ENCODE peak calls at places on chromosomes 13 and 19, in ten cellular contexts. One of them, this sample, is unnamed.

GRCh38 chr13:65530688-65531087 is 1699.4 kb downstream of the PCDH9 start:
- DNase-seq in spleen: no peak
- DNase-seq in thyroid gland: no peak
- DNase-seq in H1: no peak
- DNase-seq in pancreas: no peak
- DNase-seq in left ventricle myocardium inferior: no peak
- DNase-seq in CD4-positive, CD25-positive, alpha-beta regulatory T cell: no peak
- DNase-seq in left lung: no peak
- DNase-seq in CD8-positive, alpha-beta T cell: no peak
- DNase-seq in fibroblast of lung: peak; percentile 14
- DNase-seq in this sample: no peak

GRCh38 chr13:114122591-114123211 is 9.7 kb downstream of the RASA3 start:
- DNase-seq in fibroblast of lung: no peak
- DNase-seq in left lung: peak; percentile 75
- DNase-seq in CD8-positive, alpha-beta T cell: peak; percentile 10
- DNase-seq in pancreas: no peak
- DNase-seq in CD4-positive, CD25-positive, alpha-beta regulatory T cell: no peak
- DNase-seq in spleen: no peak
- DNase-seq in left ventricle myocardium inferior: no peak
- DNase-seq in H1: no peak
- DNase-seq in thyroid gland: no peak
- DNase-seq in this sample: no peak

GRCh38 chr19:19113040-19113541 is 25.2 kb downstream of the TMEM161A start:
- DNase-seq in CD4-positive, CD25-positive, alpha-beta regulatory T cell: no peak
- DNase-seq in fibroblast of lung: peak; percentile 30
- DNase-seq in left ventricle myocardium inferior: no peak
- DNase-seq in thyroid gland: no peak
- DNase-seq in left lung: no peak
- DNase-seq in pancreas: no peak
- DNase-seq in spleen: no peak
- DNase-seq in CD8-positive, alpha-beta T cell: no peak
- DNase-seq in H1: peak; percentile 71
- DNase-seq in this sample: no peak

GRCh38 chr19:18496167-18496979 is 25.5 kb downstream of the ELL start:
- DNase-seq in left lung: no peak
- DNase-seq in fibroblast of lung: peak; percentile 59
- DNase-seq in pancreas: peak; percentile 86
- DNase-seq in CD4-positive, CD25-positive, alpha-beta regulatory T cell: peak; percentile 50
- DNase-seq in CD8-positive, alpha-beta T cell: peak; percentile 80
- DNase-seq in thyroid gland: peak; percentile 88
- DNase-seq in H1: no peak
- DNase-seq in spleen: peak; percentile 85
- DNase-seq in left ventricle myocardium inferior: peak; percentile 33
- DNase-seq in this sample: peak; percentile 86

GRCh38 chr13:111549464-111549863 is 229.0 kb downstream of the TEX29 start:
- DNase-seq in left lung: no peak
- DNase-seq in CD8-positive, alpha-beta T cell: no peak
- DNase-seq in CD4-positive, CD25-positive, alpha-beta regulatory T cell: no peak
- DNase-seq in left ventricle myocardium inferior: no peak
- DNase-seq in thyroid gland: no peak
- DNase-seq in spleen: no peak
- DNase-seq in H1: no peak
- DNase-seq in pancreas: peak; percentile 70
- DNase-seq in fibroblast of lung: no peak
- DNase-seq in this sample: no peak

GRCh38 chr19:3658004-3658822 is 31.6 kb upstream of the CACTIN start:
- DNase-seq in spleen: no peak
- DNase-seq in CD8-positive, alpha-beta T cell: no peak
- DNase-seq in left ventricle myocardium inferior: peak; percentile 40
- DNase-seq in CD4-positive, CD25-positive, alpha-beta regulatory T cell: no peak
- DNase-seq in fibroblast of lung: no peak
- DNase-seq in left lung: no peak
- DNase-seq in H1: no peak
- DNase-seq in pancreas: peak; percentile 76
- DNase-seq in thyroid gland: no peak
- DNase-seq in this sample: no peak

GRCh38 chr13:114143806-114144605 is 11.6 kb upstream of the RASA3 start:
- DNase-seq in spleen: peak; percentile 85
- DNase-seq in left lung: peak; percentile 52
- DNase-seq in CD4-positive, CD25-positive, alpha-beta regulatory T cell: peak; percentile 52
- DNase-seq in thyroid gland: no peak
- DNase-seq in pancreas: peak; percentile 68
- DNase-seq in CD8-positive, alpha-beta T cell: peak; percentile 75
- DNase-seq in fibroblast of lung: no peak
- DNase-seq in H1: peak; percentile 59
- DNase-seq in left ventricle myocardium inferior: no peak
- DNase-seq in this sample: no peak

GRCh38 chr19:33376423-33376822 is 2.9 kb downstream of the CEBPG start:
- DNase-seq in CD4-positive, CD25-positive, alpha-beta regulatory T cell: no peak
- DNase-seq in fibroblast of lung: peak; percentile 89
- DNase-seq in H1: no peak
- DNase-seq in pancreas: peak; percentile 60
- DNase-seq in left ventricle myocardium inferior: peak; percentile 80
- DNase-seq in CD8-positive, alpha-beta T cell: no peak
- DNase-seq in spleen: no peak
- DNase-seq in left lung: peak; percentile 73
- DNase-seq in thyroid gland: peak; percentile 63
- DNase-seq in this sample: no peak

GRCh38 chr19:2815191-2815614 is 4.5 kb upstream of the ZNF554 start:
- DNase-seq in fibroblast of lung: no peak
- DNase-seq in CD8-positive, alpha-beta T cell: no peak
- DNase-seq in spleen: no peak
- DNase-seq in thyroid gland: no peak
- DNase-seq in left lung: peak; percentile 69
- DNase-seq in CD4-positive, CD25-positive, alpha-beta regulatory T cell: no peak
- DNase-seq in pancreas: no peak
- DNase-seq in H1: no peak
- DNase-seq in left ventricle myocardium inferior: no peak
- DNase-seq in this sample: no peak

GRCh38 chr13:46286972-46287371 is 75.2 kb downstream of the LRRC63 start:
- DNase-seq in left lung: no peak
- DNase-seq in CD4-positive, CD25-positive, alpha-beta regulatory T cell: no peak
- DNase-seq in spleen: no peak
- DNase-seq in pancreas: no peak
- DNase-seq in H1: no peak
- DNase-seq in thyroid gland: no peak
- DNase-seq in CD8-positive, alpha-beta T cell: no peak
- DNase-seq in fibroblast of lung: no peak
- DNase-seq in left ventricle myocardium inferior: no peak
- DNase-seq in this sample: no peak

GRCh38 chr13:46289260-46289955 is 77.7 kb downstream of the LRRC63 start:
- DNase-seq in left lung: no peak
- DNase-seq in CD8-positive, alpha-beta T cell: no peak
- DNase-seq in H1: no peak
- DNase-seq in spleen: no peak
- DNase-seq in thyroid gland: no peak
- DNase-seq in CD4-positive, CD25-positive, alpha-beta regulatory T cell: no peak
- DNase-seq in fibroblast of lung: no peak
- DNase-seq in left ventricle myocardium inferior: no peak
- DNase-seq in pancreas: no peak
- DNase-seq in this sample: no peak

GRCh38 chr13:46288570-46289259 is 77.0 kb downstream of the LRRC63 start:
- DNase-seq in CD8-positive, alpha-beta T cell: no peak
- DNase-seq in left ventricle myocardium inferior: no peak
- DNase-seq in thyroid gland: no peak
- DNase-seq in CD4-positive, CD25-positive, alpha-beta regulatory T cell: peak; percentile 65
- DNase-seq in H1: no peak
- DNase-seq in spleen: no peak
- DNase-seq in pancreas: no peak
- DNase-seq in fibroblast of lung: peak; percentile 24
- DNase-seq in left lung: no peak
- DNase-seq in this sample: no peak
- H3K4me3 ChIP-seq in CD8-positive, alpha-beta T cell: no peak overlapping the region
- H3K4me3 ChIP-seq in left ventricle myocardium inferior: no peak overlapping the region
- H3K4me3 ChIP-seq in thyroid gland: no peak overlapping the region
- H3K4me3 ChIP-seq in CD4-positive, CD25-positive, alpha-beta regulatory T cell: no peak overlapping the region
- H3K4me3 ChIP-seq in H1: no peak overlapping the region
- H3K4me3 ChIP-seq in spleen: no peak overlapping the region
- H3K4me3 ChIP-seq in pancreas: no peak overlapping the region
- H3K4me3 ChIP-seq in fibroblast of lung: no peak overlapping the region
- H3K4me3 ChIP-seq in left lung: no peak overlapping the region
- H3K4me3 ChIP-seq in this sample: no peak overlapping the region

GRCh38 chr19:8204961-8205360 is 4.2 kb upstream of the CERS4 start:
- DNase-seq in CD4-positive, CD25-positive, alpha-beta regulatory T cell: no peak
- DNase-seq in left lung: no peak
- DNase-seq in H1: no peak
- DNase-seq in thyroid gland: peak; percentile 93
- DNase-seq in CD8-positive, alpha-beta T cell: no peak
- DNase-seq in left ventricle myocardium inferior: no peak
- DNase-seq in spleen: no peak
- DNase-seq in pancreas: peak; percentile 90
- DNase-seq in fibroblast of lung: no peak
- DNase-seq in this sample: no peak
- H3K4me1 ChIP-seq in CD4-positive, CD25-positive, alpha-beta regulatory T cell: peaks cover 4% of the 10 kb centered on the region
- H3K4me1 ChIP-seq in left lung: no peaks in the 10 kb centered on the region
- H3K4me1 ChIP-seq in H1: peaks cover 6% of the 10 kb centered on the region
- H3K4me1 ChIP-seq in thyroid gland: peaks cover 26% of the 10 kb centered on the region
- H3K4me1 ChIP-seq in CD8-positive, alpha-beta T cell: peaks cover 7% of the 10 kb centered on the region
- H3K4me1 ChIP-seq in left ventricle myocardium inferior: peaks cover 13% of the 10 kb centered on the region
- H3K4me1 ChIP-seq in spleen: peaks cover 18% of the 10 kb centered on the region
- H3K4me1 ChIP-seq in pancreas: peaks cover 33% of the 10 kb centered on the region
- H3K4me1 ChIP-seq in fibroblast of lung: no peaks in the 10 kb centered on the region
- H3K4me1 ChIP-seq in this sample: peaks cover 6% of the 10 kb centered on the region

GRCh38 chr19:12208221-12208620 is 45.3 kb downstream of the ZNF136 start:
- DNase-seq in left ventricle myocardium inferior: no peak
- DNase-seq in CD4-positive, CD25-positive, alpha-beta regulatory T cell: no peak
- DNase-seq in spleen: no peak
- DNase-seq in fibroblast of lung: no peak
- DNase-seq in pancreas: no peak
- DNase-seq in thyroid gland: no peak
- DNase-seq in left lung: no peak
- DNase-seq in CD8-positive, alpha-beta T cell: no peak
- DNase-seq in H1: no peak
- DNase-seq in this sample: no peak

GRCh38 chr19:12200020-12200419 is 37.1 kb downstream of the ZNF136 start:
- DNase-seq in thyroid gland: peak; percentile 58
- DNase-seq in pancreas: no peak
- DNase-seq in fibroblast of lung: no peak
- DNase-seq in left lung: no peak
- DNase-seq in left ventricle myocardium inferior: no peak
- DNase-seq in CD8-positive, alpha-beta T cell: no peak
- DNase-seq in spleen: no peak
- DNase-seq in H1: no peak
- DNase-seq in CD4-positive, CD25-positive, alpha-beta regulatory T cell: no peak
- DNase-seq in this sample: no peak

GRCh38 chr19:12202250-12202649 is 39.4 kb downstream of the ZNF136 start:
- DNase-seq in left lung: no peak
- DNase-seq in CD4-positive, CD25-positive, alpha-beta regulatory T cell: peak; percentile 48
- DNase-seq in left ventricle myocardium inferior: peak; percentile 18
- DNase-seq in thyroid gland: peak; percentile 45
- DNase-seq in fibroblast of lung: no peak
- DNase-seq in spleen: peak; percentile 73
- DNase-seq in pancreas: peak; percentile 40
- DNase-seq in CD8-positive, alpha-beta T cell: peak; percentile 62
- DNase-seq in H1: peak; percentile 51
- DNase-seq in this sample: peak; percentile 34

GRCh38 chr19:12205296-12205695 is 42.4 kb downstream of the ZNF136 start:
- DNase-seq in CD8-positive, alpha-beta T cell: no peak
- DNase-seq in pancreas: no peak
- DNase-seq in spleen: no peak
- DNase-seq in CD4-positive, CD25-positive, alpha-beta regulatory T cell: no peak
- DNase-seq in left lung: no peak
- DNase-seq in left ventricle myocardium inferior: no peak
- DNase-seq in thyroid gland: no peak
- DNase-seq in fibroblast of lung: no peak
- DNase-seq in H1: no peak
- DNase-seq in this sample: no peak
- H3K9me3 ChIP-seq in CD8-positive, alpha-beta T cell: peaks cover 30% of the 10 kb centered on the region
- H3K9me3 ChIP-seq in pancreas: no peaks in the 10 kb centered on the region
- H3K9me3 ChIP-seq in spleen: peaks cover 72% of the 10 kb centered on the region
- H3K9me3 ChIP-seq in CD4-positive, CD25-positive, alpha-beta regulatory T cell: peaks cover 53% of the 10 kb centered on the region
- H3K9me3 ChIP-seq in left lung: peaks cover 57% of the 10 kb centered on the region
- H3K9me3 ChIP-seq in left ventricle myocardium inferior: peaks cover 46% of the 10 kb centered on the region
- H3K9me3 ChIP-seq in thyroid gland: no peaks in the 10 kb centered on the region
- H3K9me3 ChIP-seq in fibroblast of lung: peaks cover 1% of the 10 kb centered on the region
- H3K9me3 ChIP-seq in H1: peaks cover 41% of the 10 kb centered on the region
- H3K9me3 ChIP-seq in this sample: peaks cover 17% of the 10 kb centered on the region

GRCh38 chr13:109627649-109628048 is 158.7 kb downstream of the IRS2 start:
- DNase-seq in CD8-positive, alpha-beta T cell: no peak
- DNase-seq in left ventricle myocardium inferior: no peak
- DNase-seq in spleen: no peak
- DNase-seq in pancreas: no peak
- DNase-seq in CD4-positive, CD25-positive, alpha-beta regulatory T cell: no peak
- DNase-seq in fibroblast of lung: no peak
- DNase-seq in H1: no peak
- DNase-seq in left lung: no peak
- DNase-seq in thyroid gland: no peak
- DNase-seq in this sample: no peak
- H3K4me3 ChIP-seq in CD8-positive, alpha-beta T cell: no peak overlapping the region
- H3K4me3 ChIP-seq in left ventricle myocardium inferior: no peak overlapping the region
- H3K4me3 ChIP-seq in spleen: no peak overlapping the region
- H3K4me3 ChIP-seq in pancreas: no peak overlapping the region
- H3K4me3 ChIP-seq in CD4-positive, CD25-positive, alpha-beta regulatory T cell: no peak overlapping the region
- H3K4me3 ChIP-seq in fibroblast of lung: no peak overlapping the region
- H3K4me3 ChIP-seq in H1: no peak overlapping the region
- H3K4me3 ChIP-seq in left lung: no peak overlapping the region
- H3K4me3 ChIP-seq in thyroid gland: no peak overlapping the region
- H3K4me3 ChIP-seq in this sample: no peak overlapping the region

This sample was measured in effector memory CD4-positive, alpha-beta T cell.